ENCODE peak calls at places on chromosomes 13 and 19, in ten cellular contexts. R, I, L, Y, W, E, M, A, V and B are unnamed samples.
A peak's percentile ranks its signal among the peaks of the same experiment; 100 is the strongest.

GRCh38 chr19:46428278-46429141 is at the start of gene PNMA8C:
- DNase-seq in R (peak; percentile 26), W (no peak), I (peak; percentile 62), V (no peak), L (peak; percentile 71), M (no peak), Y (no peak), E (no peak), A (no peak), B (peak; percentile 78)

GRCh38 chr19:6239871-6240676 is 39.7 kb downstream of the MLLT1 start:
- DNase-seq in Y (no peak), W (no peak), R (no peak), L (no peak), E (no peak), I (no peak), M (peak; percentile 24), V (no peak), A (no peak), B (no peak)

GRCh38 chr19:15525291-15525690 is 17.0 kb downstream of the CYP4F22 start:
- DNase-seq in R (no peak), L (no peak), Y (no peak), E (no peak), W (no peak), V (no peak), M (no peak), A (no peak), I (no peak), B (no peak)

GRCh38 chr13:38905861-38906260 is 84.8 kb downstream of the STOML3 start:
- DNase-seq in V (no peak), Y (no peak), R (no peak), W (no peak), E (no peak), I (no peak), M (no peak), L (no peak), A (no peak), B (no peak)

GRCh38 chr19:40231057-40231456 is 4.6 kb upstream of the CCNP start:
- DNase-seq in V (no peak), I (no peak), W (no peak), R (no peak), M (no peak), Y (no peak), E (no peak), L (no peak), A (no peak), B (no peak)

GRCh38 chr13:79937311-79938243 is 403.3 kb downstream of the SPRY2 start:
- DNase-seq in L (no peak), Y (no peak), W (no peak), A (no peak), E (no peak), R (no peak), I (no peak), M (no peak), V (no peak), B (no peak)

GRCh38 chr19:13797870-13798269 is 2.6 kb downstream of the ZSWIM4 start:
- DNase-seq in V (no peak), Y (no peak), M (no peak), L (no peak), R (no peak), I (no peak), E (no peak), A (no peak), W (no peak), B (no peak)

GRCh38 chr13:93248627-93249047 is 22.0 kb downstream of the GPC6 start:
- DNase-seq in Y (no peak), A (no peak), I (no peak), M (no peak), W (no peak), V (no peak), R (no peak), E (peak; percentile 73), L (no peak), B (peak; percentile 94)

GRCh38 chr13:51303063-51303552 is 36.4 kb upstream of the SERPINE3 start:
- DNase-seq in V (no peak), W (no peak), R (no peak), I (no peak), E (no peak), M (no peak), L (no peak), Y (no peak), A (no peak), B (no peak)

GRCh38 chr19:7326105-7326877 is 22.4 kb upstream of the ARHGEF18 start:
- DNase-seq in L (no peak), R (peak; percentile 33), I (no peak), W (no peak), A (no peak), E (peak; percentile 53), V (no peak), M (no peak), Y (no peak), B (no peak)

GRCh38 chr19:12034610-12035009 is 869 bp downstream of the ZNF433 start:
- DNase-seq in I (no peak), E (no peak), R (no peak), A (no peak), V (no peak), W (no peak), L (peak; percentile 28), M (no peak), Y (no peak), B (peak; percentile 8)

GRCh38 chr13:63299995-63300394 is 1884.3 kb upstream of the PCDH20 start:
- DNase-seq in A (no peak), L (no peak), W (no peak), M (no peak), R (no peak), Y (no peak), V (no peak), I (no peak), E (no peak), B (no peak)